ENCODE peak calls at places on chromosomes 3 and 15, in ten cellular contexts. One of them, this sample, is unnamed.

GRCh38 chr3:14573706-14574105 is 33.6 kb upstream of the GRIP2 start:
- DNase-seq in ELR: no peak
- DNase-seq in tibial artery: no peak
- DNase-seq in nephron progenitor cell: no peak
- DNase-seq in KBM-7: no peak
- DNase-seq in NCI-H1092 treated with DMSO at 0.1 percent for 48 hours: no peak
- DNase-seq in activated CD4-positive, alpha-beta T cell treated with anti-CD3 and anti-CD28 coated beads for 24 hours: no peak
- DNase-seq in hippocampal formation: no peak
- DNase-seq in progenitor cell of endocrine pancreas: no peak
- DNase-seq in left colon: no peak
- DNase-seq in this sample: no peak

GRCh38 chr15:78105541-78106241 is 13.3 kb downstream of the SH2D7 start:
- DNase-seq in NCI-H1092 treated with DMSO at 0.1 percent for 48 hours: no peak
- DNase-seq in left colon: peak; percentile 18
- DNase-seq in KBM-7: no peak
- DNase-seq in ELR: peak; percentile 36
- DNase-seq in nephron progenitor cell: no peak
- DNase-seq in activated CD4-positive, alpha-beta T cell treated with anti-CD3 and anti-CD28 coated beads for 24 hours: no peak
- DNase-seq in progenitor cell of endocrine pancreas: no peak
- DNase-seq in tibial artery: no peak
- DNase-seq in hippocampal formation: no peak
- DNase-seq in this sample: no peak

GRCh38 chr3:194879991-194880939 is 194.6 kb downstream of the FAM43A start:
- DNase-seq in nephron progenitor cell: no peak
- DNase-seq in progenitor cell of endocrine pancreas: no peak
- DNase-seq in hippocampal formation: no peak
- DNase-seq in activated CD4-positive, alpha-beta T cell treated with anti-CD3 and anti-CD28 coated beads for 24 hours: no peak
- DNase-seq in ELR: no peak
- DNase-seq in tibial artery: peak; percentile 80
- DNase-seq in NCI-H1092 treated with DMSO at 0.1 percent for 48 hours: peak; percentile 33
- DNase-seq in KBM-7: peak; percentile 68
- DNase-seq in left colon: no peak
- DNase-seq in this sample: peak; percentile 86

GRCh38 chr3:18188491-18188890 is 236.6 kb downstream of the SATB1 start:
- DNase-seq in activated CD4-positive, alpha-beta T cell treated with anti-CD3 and anti-CD28 coated beads for 24 hours: no peak
- DNase-seq in left colon: no peak
- DNase-seq in tibial artery: no peak
- DNase-seq in KBM-7: no peak
- DNase-seq in hippocampal formation: no peak
- DNase-seq in nephron progenitor cell: no peak
- DNase-seq in NCI-H1092 treated with DMSO at 0.1 percent for 48 hours: peak; percentile 8
- DNase-seq in ELR: no peak
- DNase-seq in progenitor cell of endocrine pancreas: no peak
- DNase-seq in this sample: no peak

GRCh38 chr15:68642491-68642845 is 63.7 kb downstream of the CORO2B start:
- DNase-seq in NCI-H1092 treated with DMSO at 0.1 percent for 48 hours: no peak
- DNase-seq in left colon: no peak
- DNase-seq in ELR: peak; percentile 46
- DNase-seq in nephron progenitor cell: no peak
- DNase-seq in hippocampal formation: no peak
- DNase-seq in KBM-7: no peak
- DNase-seq in progenitor cell of endocrine pancreas: no peak
- DNase-seq in activated CD4-positive, alpha-beta T cell treated with anti-CD3 and anti-CD28 coated beads for 24 hours: no peak
- DNase-seq in tibial artery: peak; percentile 59
- DNase-seq in this sample: peak; percentile 24

GRCh38 chr3:102374863-102375637 is 59.8 kb upstream of the ZPLD1 start:
- DNase-seq in NCI-H1092 treated with DMSO at 0.1 percent for 48 hours: no peak
- DNase-seq in KBM-7: peak; percentile 38
- DNase-seq in ELR: no peak
- DNase-seq in left colon: no peak
- DNase-seq in nephron progenitor cell: no peak
- DNase-seq in hippocampal formation: no peak
- DNase-seq in progenitor cell of endocrine pancreas: no peak
- DNase-seq in activated CD4-positive, alpha-beta T cell treated with anti-CD3 and anti-CD28 coated beads for 24 hours: no peak
- DNase-seq in tibial artery: no peak
- DNase-seq in this sample: no peak

GRCh38 chr3:151299006-151299405 is 17.6 kb downstream of the GPR87 start:
- DNase-seq in progenitor cell of endocrine pancreas: no peak
- DNase-seq in NCI-H1092 treated with DMSO at 0.1 percent for 48 hours: no peak
- DNase-seq in hippocampal formation: no peak
- DNase-seq in activated CD4-positive, alpha-beta T cell treated with anti-CD3 and anti-CD28 coated beads for 24 hours: no peak
- DNase-seq in left colon: no peak
- DNase-seq in nephron progenitor cell: no peak
- DNase-seq in ELR: no peak
- DNase-seq in tibial artery: no peak
- DNase-seq in KBM-7: no peak
- DNase-seq in this sample: no peak

GRCh38 chr15:80561500-80561899 is 133.6 kb upstream of the ABHD17C start:
- DNase-seq in ELR: no peak
- DNase-seq in progenitor cell of endocrine pancreas: no peak
- DNase-seq in activated CD4-positive, alpha-beta T cell treated with anti-CD3 and anti-CD28 coated beads for 24 hours: no peak
- DNase-seq in tibial artery: no peak
- DNase-seq in nephron progenitor cell: no peak
- DNase-seq in hippocampal formation: no peak
- DNase-seq in KBM-7: no peak
- DNase-seq in NCI-H1092 treated with DMSO at 0.1 percent for 48 hours: no peak
- DNase-seq in left colon: no peak
- DNase-seq in this sample: no peak

GRCh38 chr15:23372284-23372683 is 17.7 kb downstream of the GOLGA8S start:
- DNase-seq in hippocampal formation: no peak
- DNase-seq in NCI-H1092 treated with DMSO at 0.1 percent for 48 hours: no peak
- DNase-seq in left colon: no peak
- DNase-seq in KBM-7: no peak
- DNase-seq in nephron progenitor cell: no peak
- DNase-seq in activated CD4-positive, alpha-beta T cell treated with anti-CD3 and anti-CD28 coated beads for 24 hours: no peak
- DNase-seq in progenitor cell of endocrine pancreas: no peak
- DNase-seq in tibial artery: peak; percentile 73
- DNase-seq in ELR: no peak
- DNase-seq in this sample: no peak

GRCh38 chr3:33299395-33300081 is 22.3 kb downstream of the FBXL2 start:
- DNase-seq in tibial artery: no peak
- DNase-seq in nephron progenitor cell: no peak
- DNase-seq in hippocampal formation: no peak
- DNase-seq in progenitor cell of endocrine pancreas: no peak
- DNase-seq in activated CD4-positive, alpha-beta T cell treated with anti-CD3 and anti-CD28 coated beads for 24 hours: no peak
- DNase-seq in NCI-H1092 treated with DMSO at 0.1 percent for 48 hours: no peak
- DNase-seq in KBM-7: no peak
- DNase-seq in ELR: peak; percentile 84
- DNase-seq in left colon: no peak
- DNase-seq in this sample: no peak

This sample was measured in cardiac septum.